ENCODE peak calls at places on chromosomes 11 and 22, in eight cellular contexts. One of them, this sample, is unnamed.

GRCh38 chr11:80096736-80097135 is 655.9 kb upstream of the TENM4 start:
- DNase-seq in transverse colon: no peak
- DNase-seq in CD8-positive, alpha-beta T cell: no peak
- DNase-seq in esophagus squamous epithelium: no peak
- DNase-seq in PC-3: peak
- DNase-seq in MM.1S: no peak
- DNase-seq in left ventricle myocardium inferior: no peak
- DNase-seq in colonic mucosa: no peak
- DNase-seq in this sample: no peak

GRCh38 chr22:19687561-19688300 is 26.6 kb upstream of the SEPTIN5 start:
- DNase-seq in transverse colon: no peak
- DNase-seq in CD8-positive, alpha-beta T cell: no peak
- DNase-seq in esophagus squamous epithelium: no peak
- DNase-seq in PC-3: no peak
- DNase-seq in MM.1S: no peak
- DNase-seq in left ventricle myocardium inferior: no peak
- DNase-seq in colonic mucosa: no peak
- DNase-seq in this sample: no peak

GRCh38 chr11:107549253-107549953 is 16.1 kb downstream of the ALKBH8 start:
- DNase-seq in transverse colon: no peak
- DNase-seq in CD8-positive, alpha-beta T cell: no peak
- DNase-seq in esophagus squamous epithelium: no peak
- DNase-seq in PC-3: peak
- DNase-seq in MM.1S: peak
- DNase-seq in left ventricle myocardium inferior: no peak
- DNase-seq in colonic mucosa: peak
- DNase-seq in this sample: peak

GRCh38 chr22:23899042-23899745 is 5.0 kb downstream of the MIF start:
- DNase-seq in transverse colon: no peak
- DNase-seq in CD8-positive, alpha-beta T cell: no peak
- DNase-seq in esophagus squamous epithelium: no peak
- DNase-seq in PC-3: no peak
- DNase-seq in MM.1S: no peak
- DNase-seq in left ventricle myocardium inferior: no peak
- DNase-seq in colonic mucosa: no peak
- DNase-seq in this sample: no peak

GRCh38 chr11:131674051-131674755 is 303.8 kb downstream of the NTM start:
- DNase-seq in transverse colon: peak
- DNase-seq in CD8-positive, alpha-beta T cell: no peak
- DNase-seq in esophagus squamous epithelium: no peak
- DNase-seq in PC-3: peak
- DNase-seq in MM.1S: peak
- DNase-seq in left ventricle myocardium inferior: peak
- DNase-seq in colonic mucosa: peak
- DNase-seq in this sample: no peak

GRCh38 chr22:43440556-43440955 is 28.7 kb downstream of the MPPED1 start:
- DNase-seq in transverse colon: no peak
- DNase-seq in CD8-positive, alpha-beta T cell: no peak
- DNase-seq in esophagus squamous epithelium: no peak
- DNase-seq in PC-3: no peak
- DNase-seq in MM.1S: no peak
- DNase-seq in left ventricle myocardium inferior: no peak
- DNase-seq in colonic mucosa: no peak
- DNase-seq in this sample: no peak

GRCh38 chr11:119316729-119317591 is at the start of gene MCAM:
- DNase-seq in transverse colon: no peak
- DNase-seq in CD8-positive, alpha-beta T cell: no peak
- DNase-seq in esophagus squamous epithelium: no peak
- DNase-seq in PC-3: peak
- DNase-seq in MM.1S: no peak
- DNase-seq in left ventricle myocardium inferior: peak
- DNase-seq in colonic mucosa: no peak
- DNase-seq in this sample: no peak

GRCh38 chr11:2097356-2097997 is 41.7 kb downstream of the IGF2 start:
- DNase-seq in transverse colon: peak
- DNase-seq in CD8-positive, alpha-beta T cell: peak
- DNase-seq in esophagus squamous epithelium: no peak
- DNase-seq in PC-3: peak
- DNase-seq in MM.1S: no peak
- DNase-seq in left ventricle myocardium inferior: peak
- DNase-seq in colonic mucosa: peak
- DNase-seq in this sample: peak

GRCh38 chr11:13649619-13650018 is 18.8 kb upstream of the FAR1 start:
- DNase-seq in transverse colon: no peak
- DNase-seq in CD8-positive, alpha-beta T cell: no peak
- DNase-seq in esophagus squamous epithelium: no peak
- DNase-seq in PC-3: no peak
- DNase-seq in MM.1S: no peak
- DNase-seq in left ventricle myocardium inferior: no peak
- DNase-seq in colonic mucosa: no peak
- DNase-seq in this sample: no peak

GRCh38 chr11:97557399-97557798 is 1167.6 kb downstream of the JRKL start:
- DNase-seq in transverse colon: no peak
- DNase-seq in CD8-positive, alpha-beta T cell: no peak
- DNase-seq in esophagus squamous epithelium: no peak
- DNase-seq in PC-3: peak
- DNase-seq in MM.1S: peak
- DNase-seq in left ventricle myocardium inferior: no peak
- DNase-seq in colonic mucosa: no peak
- DNase-seq in this sample: no peak

GRCh38 chr11:123653405-123653996 is 923 bp downstream of the SCN3B start:
- DNase-seq in transverse colon: no peak
- DNase-seq in CD8-positive, alpha-beta T cell: no peak
- DNase-seq in esophagus squamous epithelium: no peak
- DNase-seq in PC-3: peak
- DNase-seq in MM.1S: no peak
- DNase-seq in left ventricle myocardium inferior: no peak
- DNase-seq in colonic mucosa: no peak
- DNase-seq in this sample: no peak

GRCh38 chr11:103659743-103660142 is 376.7 kb upstream of the DDI1 start:
- DNase-seq in transverse colon: no peak
- DNase-seq in CD8-positive, alpha-beta T cell: no peak
- DNase-seq in esophagus squamous epithelium: no peak
- DNase-seq in PC-3: no peak
- DNase-seq in MM.1S: no peak
- DNase-seq in left ventricle myocardium inferior: no peak
- DNase-seq in colonic mucosa: no peak
- DNase-seq in this sample: no peak

GRCh38 chr11:121446752-121447156 is 5.4 kb upstream of the SORL1 start:
- DNase-seq in transverse colon: no peak
- DNase-seq in CD8-positive, alpha-beta T cell: no peak
- DNase-seq in esophagus squamous epithelium: no peak
- DNase-seq in PC-3: peak
- DNase-seq in MM.1S: no peak
- DNase-seq in left ventricle myocardium inferior: no peak
- DNase-seq in colonic mucosa: no peak
- DNase-seq in this sample: no peak

GRCh38 chr11:94793002-94793401 is 24.8 kb downstream of the AMOTL1 start:
- DNase-seq in transverse colon: no peak
- DNase-seq in CD8-positive, alpha-beta T cell: no peak
- DNase-seq in esophagus squamous epithelium: no peak
- DNase-seq in PC-3: no peak
- DNase-seq in MM.1S: no peak
- DNase-seq in left ventricle myocardium inferior: no peak
- DNase-seq in colonic mucosa: no peak
- DNase-seq in this sample: no peak

GRCh38 chr11:47443028-47443700 is 5.8 kb downstream of the RAPSN start:
- DNase-seq in transverse colon: no peak
- DNase-seq in CD8-positive, alpha-beta T cell: no peak
- DNase-seq in esophagus squamous epithelium: no peak
- DNase-seq in PC-3: no peak
- DNase-seq in MM.1S: peak
- DNase-seq in left ventricle myocardium inferior: no peak
- DNase-seq in colonic mucosa: no peak
- DNase-seq in this sample: no peak

GRCh38 chr11:65432133-65432650 is 9.6 kb downstream of the NEAT1 start:
- DNase-seq in transverse colon: no peak
- DNase-seq in CD8-positive, alpha-beta T cell: no peak
- DNase-seq in esophagus squamous epithelium: no peak
- DNase-seq in PC-3: no peak
- DNase-seq in MM.1S: no peak
- DNase-seq in left ventricle myocardium inferior: no peak
- DNase-seq in colonic mucosa: no peak
- DNase-seq in this sample: no peak

GRCh38 chr22:46088541-46089311 is 61.6 kb upstream of the PPARA start:
- DNase-seq in transverse colon: no peak
- DNase-seq in CD8-positive, alpha-beta T cell: no peak
- DNase-seq in esophagus squamous epithelium: no peak
- DNase-seq in PC-3: no peak
- DNase-seq in MM.1S: no peak
- DNase-seq in left ventricle myocardium inferior: peak
- DNase-seq in colonic mucosa: no peak
- DNase-seq in this sample: no peak

GRCh38 chr22:48402591-48403031 is 1425.1 kb downstream of the BRD1 start:
- DNase-seq in transverse colon: no peak
- DNase-seq in CD8-positive, alpha-beta T cell: no peak
- DNase-seq in esophagus squamous epithelium: no peak
- DNase-seq in PC-3: no peak
- DNase-seq in MM.1S: no peak
- DNase-seq in left ventricle myocardium inferior: no peak
- DNase-seq in colonic mucosa: no peak
- DNase-seq in this sample: no peak

GRCh38 chr11:97948793-97949192 is 1072.0 kb upstream of the CNTN5 start:
- DNase-seq in transverse colon: no peak
- DNase-seq in CD8-positive, alpha-beta T cell: no peak
- DNase-seq in esophagus squamous epithelium: no peak
- DNase-seq in PC-3: no peak
- DNase-seq in MM.1S: no peak
- DNase-seq in left ventricle myocardium inferior: no peak
- DNase-seq in colonic mucosa: no peak
- DNase-seq in this sample: no peak

GRCh38 chr11:119147604-119148333 is 1.1 kb upstream of the ABCG4 start:
- DNase-seq in transverse colon: no peak
- DNase-seq in CD8-positive, alpha-beta T cell: peak
- DNase-seq in esophagus squamous epithelium: no peak
- DNase-seq in PC-3: no peak
- DNase-seq in MM.1S: no peak
- DNase-seq in left ventricle myocardium inferior: no peak
- DNase-seq in colonic mucosa: no peak
- DNase-seq in this sample: peak

GRCh38 chr11:111923951-111924350 is 5.2 kb downstream of the C11orf52 start:
- DNase-seq in transverse colon: no peak
- DNase-seq in CD8-positive, alpha-beta T cell: no peak
- DNase-seq in esophagus squamous epithelium: no peak
- DNase-seq in PC-3: no peak
- DNase-seq in MM.1S: no peak
- DNase-seq in left ventricle myocardium inferior: no peak
- DNase-seq in colonic mucosa: no peak
- DNase-seq in this sample: no peak

GRCh38 chr22:39496131-39496838 is 5.8 kb upstream of the MIEF1 start:
- DNase-seq in transverse colon: peak
- DNase-seq in CD8-positive, alpha-beta T cell: peak
- DNase-seq in esophagus squamous epithelium: no peak
- DNase-seq in PC-3: peak
- DNase-seq in MM.1S: peak
- DNase-seq in left ventricle myocardium inferior: peak
- DNase-seq in colonic mucosa: peak
- DNase-seq in this sample: peak

GRCh38 chr11:44577231-44577834 is 11.9 kb downstream of the CD82 start:
- DNase-seq in transverse colon: no peak
- DNase-seq in CD8-positive, alpha-beta T cell: no peak
- DNase-seq in esophagus squamous epithelium: no peak
- DNase-seq in PC-3: no peak
- DNase-seq in MM.1S: no peak
- DNase-seq in left ventricle myocardium inferior: no peak
- DNase-seq in colonic mucosa: no peak
- DNase-seq in this sample: no peak

GRCh38 chr22:41560095-41560487 is 719 bp upstream of the CSDC2 start:
- DNase-seq in transverse colon: no peak
- DNase-seq in CD8-positive, alpha-beta T cell: no peak
- DNase-seq in esophagus squamous epithelium: no peak
- DNase-seq in PC-3: no peak
- DNase-seq in MM.1S: peak
- DNase-seq in left ventricle myocardium inferior: no peak
- DNase-seq in colonic mucosa: no peak
- DNase-seq in this sample: no peak
- H3K4me3 ChIP-seq in transverse colon: no peak
- H3K4me3 ChIP-seq in CD8-positive, alpha-beta T cell: no peak
- H3K4me3 ChIP-seq in esophagus squamous epithelium: no peak
- H3K4me3 ChIP-seq in PC-3: no peak
- H3K4me3 ChIP-seq in MM.1S: peak
- H3K4me3 ChIP-seq in left ventricle myocardium inferior: peak
- H3K4me3 ChIP-seq in colonic mucosa: no peak
- H3K4me3 ChIP-seq in this sample: no peak

GRCh38 chr11:120431633-120432032 is 79.9 kb upstream of the GRIK4 start:
- DNase-seq in transverse colon: no peak
- DNase-seq in CD8-positive, alpha-beta T cell: no peak
- DNase-seq in esophagus squamous epithelium: no peak
- DNase-seq in PC-3: peak
- DNase-seq in MM.1S: peak
- DNase-seq in left ventricle myocardium inferior: no peak
- DNase-seq in colonic mucosa: no peak
- DNase-seq in this sample: no peak
- H3K4me3 ChIP-seq in transverse colon: no peak
- H3K4me3 ChIP-seq in CD8-positive, alpha-beta T cell: no peak
- H3K4me3 ChIP-seq in esophagus squamous epithelium: no peak
- H3K4me3 ChIP-seq in PC-3: peak
- H3K4me3 ChIP-seq in MM.1S: no peak
- H3K4me3 ChIP-seq in left ventricle myocardium inferior: no peak
- H3K4me3 ChIP-seq in colonic mucosa: no peak
- H3K4me3 ChIP-seq in this sample: no peak

DNA sequence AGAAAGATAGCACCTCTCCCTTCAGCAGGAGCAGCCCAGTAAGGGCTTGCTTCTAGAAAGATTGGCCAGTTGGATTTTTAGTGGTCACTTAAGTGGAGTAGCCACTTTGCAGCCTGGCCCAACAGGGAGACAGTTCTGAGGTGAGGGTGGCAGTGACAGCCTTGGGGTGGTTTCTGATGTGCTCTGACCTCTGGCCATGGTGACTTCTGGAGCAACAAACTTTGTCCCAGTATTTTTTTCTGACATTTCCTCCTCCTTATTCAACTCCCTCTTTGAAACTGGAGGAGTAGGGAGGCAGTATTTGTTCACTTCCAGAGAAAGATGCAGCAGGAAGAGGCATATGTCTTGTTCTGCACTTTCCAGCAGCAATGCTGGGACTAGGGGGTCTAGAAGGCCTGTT is 37.4 kb downstream of the RCOR2 start:
- DNase-seq in transverse colon: peak
- DNase-seq in CD8-positive, alpha-beta T cell: no peak
- DNase-seq in esophagus squamous epithelium: no peak
- DNase-seq in PC-3: no peak
- DNase-seq in MM.1S: no peak
- DNase-seq in left ventricle myocardium inferior: no peak
- DNase-seq in colonic mucosa: no peak
- DNase-seq in this sample: no peak
- H3K4me3 ChIP-seq in transverse colon: no peak
- H3K4me3 ChIP-seq in CD8-positive, alpha-beta T cell: no peak
- H3K4me3 ChIP-seq in esophagus squamous epithelium: no peak
- H3K4me3 ChIP-seq in PC-3: no peak
- H3K4me3 ChIP-seq in MM.1S: no peak
- H3K4me3 ChIP-seq in left ventricle myocardium inferior: no peak
- H3K4me3 ChIP-seq in colonic mucosa: no peak
- H3K4me3 ChIP-seq in this sample: no peak

DNA sequence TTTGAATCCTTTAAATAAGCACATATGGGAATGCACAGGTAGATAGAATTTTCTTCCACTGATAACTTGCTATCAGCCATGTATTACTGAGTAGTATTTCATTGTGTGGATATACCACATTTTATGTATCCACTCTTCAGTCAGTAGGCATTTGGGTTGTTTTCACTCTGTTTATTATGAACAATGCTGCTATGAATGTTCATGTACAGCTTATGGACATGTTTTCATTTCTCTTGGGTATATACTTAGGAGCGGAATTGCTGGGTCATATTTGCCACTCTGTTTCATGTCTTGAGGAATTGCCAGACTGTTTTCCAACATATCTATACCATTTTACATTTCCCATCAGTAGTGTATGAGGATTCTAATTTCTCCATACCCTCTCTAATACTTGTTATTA is 63.8 kb downstream of the ZNRF3 start:
- DNase-seq in transverse colon: no peak
- DNase-seq in CD8-positive, alpha-beta T cell: no peak
- DNase-seq in esophagus squamous epithelium: no peak
- DNase-seq in PC-3: no peak
- DNase-seq in MM.1S: no peak
- DNase-seq in left ventricle myocardium inferior: no peak
- DNase-seq in colonic mucosa: no peak
- DNase-seq in this sample: no peak
- H3K4me3 ChIP-seq in transverse colon: no peak
- H3K4me3 ChIP-seq in CD8-positive, alpha-beta T cell: no peak
- H3K4me3 ChIP-seq in esophagus squamous epithelium: no peak
- H3K4me3 ChIP-seq in PC-3: no peak
- H3K4me3 ChIP-seq in MM.1S: no peak
- H3K4me3 ChIP-seq in left ventricle myocardium inferior: no peak
- H3K4me3 ChIP-seq in colonic mucosa: no peak
- H3K4me3 ChIP-seq in this sample: no peak

This sample was measured in mucosa of descending colon.